ENCODE peak calls at places on chromosomes 5 and 9, in five cellular contexts. I, T, Y, W and D are unnamed samples. For H3K4me1, the result is how much of the 10 kb centered on the place peaks cover.

GRCh38 chr9:83233647-83234046 is 170.7 kb upstream of the RASEF start:
- ATAC-seq in Y (no peak), T (no peak), I (peak), W (no peak), D (no peak)

GRCh38 chr5:136123236-136123768 is 9.3 kb upstream of the SMAD5 start:
- ATAC-seq in Y (peak), T (peak), I (no peak), W (peak), D (no peak)

GRCh38 chr5:54882841-54883240 is 102.6 kb downstream of the ESM1 start:
- ATAC-seq in T (no peak), I (peak), W (peak), Y (no peak), D (peak)

GRCh38 chr5:159786901-159787691 is 129.2 kb upstream of the ADRA1B start:
- ATAC-seq in Y (peak), I (peak), W (peak), T (no peak), D (peak)

GRCh38 chr5:36177715-36178556 is 26.0 kb downstream of the SKP2 start:
- ATAC-seq in T (peak), W (peak), Y (no peak), I (peak), D (peak)

GRCh38 chr9:101369286-101369685 is 15.5 kb downstream of the BAAT start:
- ATAC-seq in W (no peak), I (no peak), Y (no peak), T (no peak), D (no peak)

GRCh38 chr5:149730620-149731331 is 666 bp downstream of the PPARGC1B start:
- ATAC-seq in I (peak), W (peak), Y (peak), T (peak), D (peak)

GRCh38 chr5:110460837-110461236 is 265.6 kb downstream of the TMEM232 start:
- ATAC-seq in I (no peak), T (no peak), Y (no peak), W (no peak), D (no peak)

GRCh38 chr9:16866542-16866941 is 3.9 kb downstream of the BNC2 start:
- ATAC-seq in I (no peak), Y (no peak), T (no peak), W (no peak), D (no peak)

GRCh38 chr9:134503301-134504105 is 138.1 kb upstream of the COL5A1 start:
- ATAC-seq in I (peak), W (no peak), T (no peak), Y (peak), D (no peak)

GRCh38 chr5:40390286-40391253 is 289.1 kb upstream of the PTGER4 start:
- ATAC-seq in W (no peak), Y (no peak), T (no peak), I (no peak), D (no peak)

GRCh38 chr5:52809884-52810283 is 22.2 kb downstream of the ITGA1 start:
- ATAC-seq in W (no peak), Y (peak), T (peak), I (no peak), D (no peak)

GRCh38 chr5:173547579-173547978 is 68.9 kb downstream of the BOD1 start:
- ATAC-seq in T (peak), W (no peak), Y (no peak), I (no peak), D (no peak)

GRCh38 chr5:113034182-113034773 is 57.7 kb downstream of the DCP2 start:
- ATAC-seq in Y (no peak), W (no peak), T (no peak), I (peak), D (no peak)

GRCh38 chr9:97763884-97764283 is 66.7 kb upstream of the XPA start:
- ATAC-seq in T (no peak), I (no peak), W (no peak), Y (no peak), D (no peak)

GRCh38 chr9:120336021-120336752 is 243.8 kb downstream of the CDK5RAP2 start:
- ATAC-seq in W (no peak), T (no peak), Y (no peak), I (no peak), D (no peak)

GRCh38 chr5:94347130-94347529 is 271.3 kb downstream of the KIAA0825 start:
- ATAC-seq in W (no peak), I (no peak), Y (no peak), T (no peak), D (no peak)

GRCh38 chr5:77355751-77356150 is 136.4 kb downstream of the WDR41 start:
- ATAC-seq in T (no peak), I (no peak), Y (no peak), W (no peak), D (no peak)

GRCh38 chr5:111092062-111092853 is at the start of gene WDR36:
- ATAC-seq in I (peak), T (peak), Y (peak), W (peak), D (peak)

GRCh38 chr5:139453683-139454567 is 8.6 kb downstream of the ECSCR start:
- ATAC-seq in Y (peak), I (no peak), W (no peak), T (no peak), D (no peak)

GRCh38 chr5:139438707-139439012 is 665 bp downstream of the DNAJC18 start:
- ATAC-seq in Y (no peak), W (peak), T (no peak), I (no peak), D (no peak)

GRCh38 chr5:120368923-120369715 is 95.0 kb upstream of the PRR16 start:
- ATAC-seq in W (peak), T (peak), Y (peak), I (no peak), D (no peak)

DNA sequence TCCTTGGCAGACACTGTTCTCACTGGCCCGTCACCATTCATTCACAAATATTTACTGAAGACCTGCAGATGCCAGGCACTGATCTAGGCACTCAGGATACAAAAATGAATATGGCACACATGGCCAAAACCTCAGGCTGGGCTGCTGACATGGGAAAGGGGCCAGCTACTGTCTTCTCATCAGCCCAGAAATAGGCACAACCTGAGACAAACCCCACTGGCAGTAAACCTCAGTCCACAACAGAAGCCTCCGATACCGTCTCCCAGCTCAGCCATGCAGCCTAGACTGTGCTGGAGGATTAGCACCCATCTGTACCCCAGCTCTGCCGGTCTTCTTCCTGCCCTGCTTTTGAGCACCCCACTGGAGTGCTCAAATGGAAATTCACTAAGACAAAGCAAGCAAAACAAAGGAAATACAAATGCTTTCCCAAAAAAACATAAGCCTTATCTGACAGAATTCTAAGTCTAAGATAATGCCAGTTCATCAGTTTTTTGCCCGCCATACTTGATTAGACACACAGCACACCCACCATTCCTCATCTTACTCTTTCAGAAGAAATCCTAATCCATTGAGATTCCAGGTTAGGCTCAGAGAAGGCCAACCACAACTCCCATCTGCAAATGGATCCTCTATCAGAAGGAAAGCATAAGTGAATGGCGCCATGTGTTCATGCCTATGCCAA is 8.2 kb downstream of the P4HA2 start:
- ATAC-seq in W (no peak), Y (no peak), T (no peak), I (no peak), D (no peak)
- H3K4me1 ChIP-seq in W (under half), Y (under half), T (under half), I (under half), D (half or more)

GRCh38 chr5:20291766-20292165 is 303.8 kb upstream of the CDH18 start:
- ATAC-seq in I (no peak), T (no peak), W (no peak), Y (no peak), D (no peak)

GRCh38 chr5:20286512-20286911 is 298.5 kb upstream of the CDH18 start:
- ATAC-seq in Y (no peak), T (peak), I (no peak), W (no peak), D (no peak)
- H3K4me1 ChIP-seq in Y (under half), T (under half), I (under half), W (under half), D (under half)

GRCh38 chr5:119276976-119277375 is 78.8 kb upstream of the TNFAIP8 start:
- ATAC-seq in T (no peak), W (no peak), I (no peak), Y (no peak), D (no peak)
- H3K4me1 ChIP-seq in T (under half), W (under half), I (under half), Y (under half), D (under half)

DNA sequence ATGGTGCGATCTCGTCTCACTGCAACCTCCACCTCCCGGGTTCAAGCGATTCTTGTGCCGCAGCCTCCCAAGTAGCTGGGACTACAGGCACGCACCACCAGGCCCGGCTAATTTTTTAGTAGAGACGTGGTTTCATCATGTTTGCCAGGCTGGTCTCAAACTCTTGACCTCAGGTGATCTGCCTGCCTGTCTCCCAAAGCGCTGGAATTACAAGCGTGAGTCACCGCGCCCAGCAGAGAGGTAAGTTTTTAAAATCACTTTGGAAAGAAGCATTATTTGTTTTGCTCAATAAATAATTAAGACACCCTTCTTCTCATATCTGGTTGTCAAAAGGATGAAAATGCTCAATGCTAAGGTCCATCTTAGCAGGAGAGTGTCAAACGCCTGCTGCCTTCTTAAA is 48.5 kb upstream of the STXBP1 start:
- ATAC-seq in W (no peak), Y (no peak), T (no peak), I (no peak), D (no peak)
- H3K4me1 ChIP-seq in W (under half), Y (half or more), T (half or more), I (under half), D (half or more)

DNA sequence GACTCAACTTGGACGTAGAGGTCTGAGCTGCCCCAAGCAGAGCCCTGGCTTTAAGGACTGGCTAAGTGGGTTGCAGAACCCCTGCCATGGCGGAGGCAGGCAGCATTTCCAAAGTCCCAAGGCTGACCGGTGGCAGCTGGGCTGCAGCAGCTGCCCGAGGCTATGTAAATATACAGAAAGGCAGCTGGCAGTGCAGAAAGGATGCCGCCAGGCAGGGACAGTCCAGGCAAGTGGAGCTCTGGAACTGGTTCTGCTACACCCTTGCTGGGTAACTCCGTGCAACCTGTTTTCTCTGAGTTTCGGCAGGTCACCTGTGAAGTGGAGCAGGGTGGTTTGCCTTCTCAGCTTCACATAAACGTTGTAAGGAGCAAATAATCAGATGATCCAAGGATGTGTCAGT is 46.0 kb downstream of the SHB start:
- ATAC-seq in Y (peak), W (peak), I (no peak), T (peak), D (no peak)
- H3K4me1 ChIP-seq in Y (half or more), W (half or more), I (under half), T (half or more), D (under half)

DNA sequence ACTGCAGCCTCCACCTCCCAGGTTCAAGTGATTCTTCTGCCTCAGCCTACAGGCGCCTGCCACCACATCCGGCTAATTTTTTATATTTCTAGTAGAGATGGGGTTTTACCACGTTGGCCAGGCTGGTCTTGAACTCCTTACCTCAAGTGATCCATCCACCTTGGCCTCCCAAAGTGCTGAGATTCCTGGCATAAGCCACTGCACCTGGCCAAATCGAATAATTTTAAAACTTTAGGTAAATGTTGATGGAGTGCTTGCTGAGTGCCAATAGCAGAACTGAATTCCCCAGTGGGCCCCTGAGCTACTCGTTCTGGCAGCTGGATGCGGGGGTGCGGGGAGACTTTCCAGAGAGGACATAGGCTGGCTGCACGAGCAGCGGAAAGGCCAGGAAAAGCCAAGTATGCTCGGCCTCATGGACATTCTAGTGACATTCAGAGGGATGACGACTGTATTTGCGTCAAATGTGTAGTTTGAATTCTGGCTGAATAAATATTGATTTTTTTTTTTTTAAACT is 16.8 kb downstream of the TRAF2 start:
- ATAC-seq in Y (no peak), W (peak), I (peak), T (no peak), D (no peak)
- H3K4me1 ChIP-seq in Y (under half), W (under half), I (under half), T (under half), D (under half)

GRCh38 chr5:79235222-79235577 is 731 bp upstream of the JMY start:
- ATAC-seq in T (peak), W (peak), I (no peak), Y (no peak), D (no peak)
- H3K4me1 ChIP-seq in T (under half), W (under half), I (under half), Y (under half), D (under half)

DNA sequence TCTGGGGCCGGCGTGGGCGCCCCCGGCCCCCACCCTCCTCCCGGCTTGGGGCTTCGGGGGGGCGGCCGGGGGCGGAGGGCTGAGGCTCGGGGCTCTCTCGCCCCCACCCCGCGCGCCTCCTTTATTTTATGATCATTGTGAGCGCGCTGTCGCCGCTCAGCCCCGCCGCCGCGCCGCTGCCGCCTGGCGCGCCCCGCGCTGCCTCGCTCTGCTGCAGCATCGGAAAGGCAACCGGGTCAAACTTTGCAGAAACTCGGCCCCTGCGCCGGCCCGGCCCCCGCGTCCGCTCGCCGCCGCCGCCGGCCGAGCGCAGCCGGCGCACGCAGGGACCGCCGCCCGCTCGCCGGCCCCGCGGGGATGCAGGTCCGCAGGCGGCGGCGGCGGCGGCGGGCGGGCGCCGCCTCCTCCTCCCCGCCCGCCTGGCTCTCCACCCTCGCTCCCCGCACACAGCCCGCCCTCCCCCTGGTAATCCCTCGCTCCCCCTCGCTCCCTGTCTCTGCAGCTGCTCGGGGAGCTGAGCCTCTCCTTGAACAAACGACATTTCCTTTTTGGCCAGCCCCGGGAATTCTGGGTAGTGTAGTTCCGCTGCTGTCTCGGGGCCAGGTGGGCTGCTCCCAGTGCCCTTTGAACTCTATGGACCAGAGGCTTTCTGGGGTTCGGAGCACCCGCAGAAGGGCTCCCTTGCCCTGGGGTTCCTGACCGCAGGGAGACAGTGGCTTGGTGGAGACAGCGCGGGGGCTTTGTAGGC is 1.5 kb upstream of the FAM78A start:
- ATAC-seq in T (peak), Y (peak), W (peak), I (peak), D (peak)
- H3K4me1 ChIP-seq in T (under half), Y (under half), W (under half), I (under half), D (under half)

GRCh38 chr9:89439571-89439970 is 58.3 kb downstream of the SEMA4D start:
- ATAC-seq in T (no peak), Y (no peak), I (no peak), W (no peak), D (no peak)
- H3K4me1 ChIP-seq in T (under half), Y (half or more), I (under half), W (under half), D (under half)